ENCODE peak calls at places on chromosome 3, in five cellular contexts. One of them, this sample, is unnamed.

GRCh38 chr3:53597136-53597915 is 102.9 kb downstream of the CACNA1D start:
- DNase-seq in hippocampal formation: no peak
- DNase-seq in PC-9: no peak
- DNase-seq in stimulated activated CD8-positive, alpha-beta memory T cell treated with anti-CD3 and anti-CD28 coated beads, Interleukin-4, amount 100 ng/mL, for 4 hours: no peak
- DNase-seq in HCEC 1CT: no peak
- DNase-seq in this sample: no peak

GRCh38 chr3:143216709-143217182 is 97.2 kb downstream of the CHST2 start:
- DNase-seq in PC-9: no peak
- DNase-seq in hippocampal formation: no peak
- DNase-seq in stimulated activated CD8-positive, alpha-beta memory T cell treated with anti-CD3 and anti-CD28 coated beads, Interleukin-4, amount 100 ng/mL, for 4 hours: no peak
- DNase-seq in HCEC 1CT: no peak
- DNase-seq in this sample: no peak

GRCh38 chr3:139309880-139310279 is 33.9 kb upstream of the MRPS22 start:
- DNase-seq in HCEC 1CT: peak
- DNase-seq in PC-9: peak
- DNase-seq in stimulated activated CD8-positive, alpha-beta memory T cell treated with anti-CD3 and anti-CD28 coated beads, Interleukin-4, amount 100 ng/mL, for 4 hours: no peak
- DNase-seq in hippocampal formation: no peak
- DNase-seq in this sample: peak

GRCh38 chr3:16399473-16399872 is 114.0 kb downstream of the RFTN1 start:
- DNase-seq in PC-9: no peak
- DNase-seq in HCEC 1CT: peak
- DNase-seq in stimulated activated CD8-positive, alpha-beta memory T cell treated with anti-CD3 and anti-CD28 coated beads, Interleukin-4, amount 100 ng/mL, for 4 hours: no peak
- DNase-seq in hippocampal formation: no peak
- DNase-seq in this sample: peak

GRCh38 chr3:188943591-188943990 is 228.2 kb upstream of the TPRG1 start:
- DNase-seq in PC-9: no peak
- DNase-seq in hippocampal formation: no peak
- DNase-seq in stimulated activated CD8-positive, alpha-beta memory T cell treated with anti-CD3 and anti-CD28 coated beads, Interleukin-4, amount 100 ng/mL, for 4 hours: no peak
- DNase-seq in HCEC 1CT: no peak
- DNase-seq in this sample: no peak

GRCh38 chr3:108907194-108907593 is 46.5 kb downstream of the GUCA1C start:
- DNase-seq in hippocampal formation: no peak
- DNase-seq in PC-9: no peak
- DNase-seq in HCEC 1CT: no peak
- DNase-seq in stimulated activated CD8-positive, alpha-beta memory T cell treated with anti-CD3 and anti-CD28 coated beads, Interleukin-4, amount 100 ng/mL, for 4 hours: no peak
- DNase-seq in this sample: peak

GRCh38 chr3:188264231-188265213 is 110.6 kb downstream of the LPP start:
- DNase-seq in HCEC 1CT: peak
- DNase-seq in stimulated activated CD8-positive, alpha-beta memory T cell treated with anti-CD3 and anti-CD28 coated beads, Interleukin-4, amount 100 ng/mL, for 4 hours: no peak
- DNase-seq in PC-9: no peak
- DNase-seq in hippocampal formation: peak
- DNase-seq in this sample: peak

GRCh38 chr3:194592798-194593752 is 40.1 kb downstream of the TMEM44 start:
- DNase-seq in hippocampal formation: no peak
- DNase-seq in stimulated activated CD8-positive, alpha-beta memory T cell treated with anti-CD3 and anti-CD28 coated beads, Interleukin-4, amount 100 ng/mL, for 4 hours: no peak
- DNase-seq in PC-9: peak
- DNase-seq in HCEC 1CT: peak
- DNase-seq in this sample: peak

GRCh38 chr3:32630266-32630665 is 54.7 kb upstream of the CNOT10 start:
- DNase-seq in HCEC 1CT: peak
- DNase-seq in stimulated activated CD8-positive, alpha-beta memory T cell treated with anti-CD3 and anti-CD28 coated beads, Interleukin-4, amount 100 ng/mL, for 4 hours: no peak
- DNase-seq in PC-9: peak
- DNase-seq in hippocampal formation: no peak
- DNase-seq in this sample: no peak

GRCh38 chr3:127456471-127457093 is 134.0 kb downstream of the TPRA1 start:
- DNase-seq in stimulated activated CD8-positive, alpha-beta memory T cell treated with anti-CD3 and anti-CD28 coated beads, Interleukin-4, amount 100 ng/mL, for 4 hours: no peak
- DNase-seq in HCEC 1CT: peak
- DNase-seq in PC-9: no peak
- DNase-seq in hippocampal formation: no peak
- DNase-seq in this sample: peak

GRCh38 chr3:121529308-121529707 is 16.5 kb downstream of the POLQ start:
- DNase-seq in stimulated activated CD8-positive, alpha-beta memory T cell treated with anti-CD3 and anti-CD28 coated beads, Interleukin-4, amount 100 ng/mL, for 4 hours: no peak
- DNase-seq in hippocampal formation: no peak
- DNase-seq in PC-9: no peak
- DNase-seq in HCEC 1CT: peak
- DNase-seq in this sample: no peak

GRCh38 chr3:124562769-124563168 is 167.5 kb upstream of the UMPS start:
- DNase-seq in PC-9: no peak
- DNase-seq in HCEC 1CT: no peak
- DNase-seq in stimulated activated CD8-positive, alpha-beta memory T cell treated with anti-CD3 and anti-CD28 coated beads, Interleukin-4, amount 100 ng/mL, for 4 hours: no peak
- DNase-seq in hippocampal formation: no peak
- DNase-seq in this sample: no peak

GRCh38 chr3:146189519-146190173 is 28.7 kb upstream of the PLOD2 start:
- DNase-seq in hippocampal formation: no peak
- DNase-seq in PC-9: peak
- DNase-seq in stimulated activated CD8-positive, alpha-beta memory T cell treated with anti-CD3 and anti-CD28 coated beads, Interleukin-4, amount 100 ng/mL, for 4 hours: no peak
- DNase-seq in HCEC 1CT: peak
- DNase-seq in this sample: peak

GRCh38 chr3:193488741-193489140 is 66.0 kb downstream of the ATP13A4 start:
- DNase-seq in HCEC 1CT: no peak
- DNase-seq in PC-9: no peak
- DNase-seq in hippocampal formation: no peak
- DNase-seq in stimulated activated CD8-positive, alpha-beta memory T cell treated with anti-CD3 and anti-CD28 coated beads, Interleukin-4, amount 100 ng/mL, for 4 hours: no peak
- DNase-seq in this sample: no peak

GRCh38 chr3:88189361-88189810 is 39.6 kb downstream of the C3orf38 start:
- DNase-seq in PC-9: no peak
- DNase-seq in stimulated activated CD8-positive, alpha-beta memory T cell treated with anti-CD3 and anti-CD28 coated beads, Interleukin-4, amount 100 ng/mL, for 4 hours: no peak
- DNase-seq in hippocampal formation: no peak
- DNase-seq in HCEC 1CT: no peak
- DNase-seq in this sample: peak

GRCh38 chr3:8938021-8938420 is 25.3 kb downstream of the RAD18 start:
- DNase-seq in stimulated activated CD8-positive, alpha-beta memory T cell treated with anti-CD3 and anti-CD28 coated beads, Interleukin-4, amount 100 ng/mL, for 4 hours: no peak
- DNase-seq in HCEC 1CT: peak
- DNase-seq in PC-9: no peak
- DNase-seq in hippocampal formation: no peak
- DNase-seq in this sample: peak

GRCh38 chr3:99126291-99126690 is 224.8 kb upstream of the DCBLD2 start:
- DNase-seq in hippocampal formation: no peak
- DNase-seq in stimulated activated CD8-positive, alpha-beta memory T cell treated with anti-CD3 and anti-CD28 coated beads, Interleukin-4, amount 100 ng/mL, for 4 hours: no peak
- DNase-seq in PC-9: peak
- DNase-seq in HCEC 1CT: no peak
- DNase-seq in this sample: no peak

GRCh38 chr3:111047053-111047452 is 24.6 kb upstream of the NECTIN3 start:
- DNase-seq in PC-9: no peak
- DNase-seq in stimulated activated CD8-positive, alpha-beta memory T cell treated with anti-CD3 and anti-CD28 coated beads, Interleukin-4, amount 100 ng/mL, for 4 hours: no peak
- DNase-seq in hippocampal formation: no peak
- DNase-seq in HCEC 1CT: no peak
- DNase-seq in this sample: no peak

GRCh38 chr3:9809615-9810356 is at the start of gene TTLL3:
- DNase-seq in stimulated activated CD8-positive, alpha-beta memory T cell treated with anti-CD3 and anti-CD28 coated beads, Interleukin-4, amount 100 ng/mL, for 4 hours: no peak
- DNase-seq in hippocampal formation: peak
- DNase-seq in PC-9: no peak
- DNase-seq in HCEC 1CT: peak
- DNase-seq in this sample: peak

GRCh38 chr3:58748024-58748423 is 81.5 kb upstream of the FAM3D start:
- DNase-seq in stimulated activated CD8-positive, alpha-beta memory T cell treated with anti-CD3 and anti-CD28 coated beads, Interleukin-4, amount 100 ng/mL, for 4 hours: no peak
- DNase-seq in hippocampal formation: no peak
- DNase-seq in HCEC 1CT: no peak
- DNase-seq in PC-9: no peak
- DNase-seq in this sample: no peak

GRCh38 chr3:141681390-141681780 is 56.7 kb upstream of the RNF7 start:
- DNase-seq in hippocampal formation: no peak
- DNase-seq in PC-9: no peak
- DNase-seq in HCEC 1CT: no peak
- DNase-seq in stimulated activated CD8-positive, alpha-beta memory T cell treated with anti-CD3 and anti-CD28 coated beads, Interleukin-4, amount 100 ng/mL, for 4 hours: no peak
- DNase-seq in this sample: no peak

This sample was measured in EL.